ENCODE peak calls at places on chromosome 16, in seven cellular contexts. J, W, B, H, Z, U and Y are unnamed samples.

GRCh38 chr16:89120921-89121351 is 27.3 kb downstream of the ACSF3 start:
- DNase-seq in Z (no peak), U (no peak), B (no peak), W (no peak), J (no peak), H (no peak), Y (no peak)

GRCh38 chr16:24976061-24976779 is 38.9 kb downstream of the ARHGAP17 start:
- DNase-seq in B (no peak), H (no peak), U (no peak), W (peak; percentile 9), J (no peak), Z (no peak), Y (no peak)

GRCh38 chr16:72419638-72420037 is 247.7 kb upstream of the PMFBP1 start:
- DNase-seq in H (no peak), U (no peak), J (no peak), Z (no peak), B (no peak), W (no peak), Y (no peak)

GRCh38 chr16:47581114-47581513 is 120.0 kb downstream of the PHKB start:
- DNase-seq in J (no peak), B (peak; percentile 21), Z (no peak), U (no peak), W (no peak), H (no peak), Y (no peak)

GRCh38 chr16:1054660-1055556 is 17.6 kb upstream of the SSTR5 start:
- DNase-seq in Z (no peak), H (peak; percentile 18), J (peak; percentile 49), B (peak; percentile 70), W (no peak), U (peak; percentile 67), Y (peak; percentile 27)

GRCh38 chr16:47780213-47780612 is 319.1 kb downstream of the PHKB start:
- DNase-seq in U (no peak), B (no peak), W (no peak), Z (no peak), J (no peak), H (no peak), Y (no peak)

GRCh38 chr16:66324785-66325184 is 41.7 kb upstream of the CDH5 start:
- DNase-seq in U (peak; percentile 32), B (peak; percentile 23), J (no peak), H (no peak), W (no peak), Z (no peak), Y (no peak)

GRCh38 chr16:89388536-89388935 is 101.8 kb downstream of the ANKRD11 start:
- DNase-seq in B (no peak), Z (no peak), H (no peak), U (no peak), W (no peak), J (no peak), Y (no peak)

DNA sequence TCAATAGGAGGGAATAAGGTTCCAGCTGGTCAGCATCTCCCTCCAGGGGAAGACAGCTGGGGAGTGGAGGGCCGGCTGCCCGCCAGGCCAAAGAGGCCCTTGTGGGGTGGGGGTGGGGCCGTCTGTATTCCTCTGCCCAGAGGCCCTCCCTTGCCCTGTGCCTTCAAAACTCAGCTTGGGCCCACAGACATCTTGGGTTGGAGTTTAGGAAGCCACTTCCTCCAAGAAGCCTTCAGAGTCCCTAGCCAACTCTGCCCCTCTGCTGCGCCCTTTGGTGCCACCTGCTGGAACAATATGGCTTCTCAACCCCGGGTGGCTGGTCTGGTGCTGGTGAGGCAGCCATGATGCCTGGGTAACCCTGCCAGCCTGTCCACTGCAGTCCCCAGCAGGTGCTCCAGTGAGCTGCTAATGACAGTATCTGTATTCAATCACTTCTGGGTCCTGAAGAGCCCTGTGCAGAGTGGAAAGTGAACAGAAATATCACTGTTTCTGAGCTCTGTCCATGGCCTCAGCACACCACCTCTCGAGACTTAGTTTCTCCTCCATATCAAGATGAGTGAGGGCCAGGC is 16.7 kb downstream of the HSD11B2 start:
- DNase-seq in J (peak; percentile 89), U (peak; percentile 89), Z (no peak), H (peak; percentile 37), W (no peak), B (peak; percentile 40), Y (no peak)
- TF ChIP-seq CTCF in J (peak; percentile 67), U (peak; percentile 55), Z (no peak), H (peak; percentile 55), W (no peak), B (peak; percentile 53), Y (peak; percentile 45)

GRCh38 chr16:15811778-15812750 is 44.8 kb downstream of the MYH11 start:
- DNase-seq in U (peak; percentile 96), B (peak; percentile 87), J (no peak), H (peak; percentile 77), W (peak; percentile 91), Z (peak; percentile 84), Y (peak; percentile 76)
- H3K4me3 ChIP-seq in U (no peak overlapping the region), B (no peak overlapping the region), J (no peak overlapping the region), H (no peak overlapping the region), W (peak overlapping the region; percentile 40), Z (peak overlapping the region; percentile 34), Y (no peak overlapping the region)

GRCh38 chr16:83397601-83398000 is 410.2 kb upstream of the HSBP1 start:
- DNase-seq in Z (no peak), J (no peak), W (no peak), H (no peak), U (no peak), B (no peak), Y (no peak)

GRCh38 chr16:83390759-83391158 is 417.0 kb upstream of the HSBP1 start:
- DNase-seq in J (no peak), H (no peak), W (no peak), Z (no peak), U (no peak), B (peak; percentile 23), Y (no peak)

GRCh38 chr16:83392743-83393142 is 415.0 kb upstream of the HSBP1 start:
- DNase-seq in W (peak; percentile 63), J (no peak), B (no peak), Z (peak; percentile 77), H (no peak), U (no peak), Y (no peak)

GRCh38 chr16:83389751-83390150 is 418.0 kb upstream of the HSBP1 start:
- DNase-seq in Z (no peak), H (no peak), U (no peak), J (no peak), B (no peak), W (no peak), Y (no peak)

DNA sequence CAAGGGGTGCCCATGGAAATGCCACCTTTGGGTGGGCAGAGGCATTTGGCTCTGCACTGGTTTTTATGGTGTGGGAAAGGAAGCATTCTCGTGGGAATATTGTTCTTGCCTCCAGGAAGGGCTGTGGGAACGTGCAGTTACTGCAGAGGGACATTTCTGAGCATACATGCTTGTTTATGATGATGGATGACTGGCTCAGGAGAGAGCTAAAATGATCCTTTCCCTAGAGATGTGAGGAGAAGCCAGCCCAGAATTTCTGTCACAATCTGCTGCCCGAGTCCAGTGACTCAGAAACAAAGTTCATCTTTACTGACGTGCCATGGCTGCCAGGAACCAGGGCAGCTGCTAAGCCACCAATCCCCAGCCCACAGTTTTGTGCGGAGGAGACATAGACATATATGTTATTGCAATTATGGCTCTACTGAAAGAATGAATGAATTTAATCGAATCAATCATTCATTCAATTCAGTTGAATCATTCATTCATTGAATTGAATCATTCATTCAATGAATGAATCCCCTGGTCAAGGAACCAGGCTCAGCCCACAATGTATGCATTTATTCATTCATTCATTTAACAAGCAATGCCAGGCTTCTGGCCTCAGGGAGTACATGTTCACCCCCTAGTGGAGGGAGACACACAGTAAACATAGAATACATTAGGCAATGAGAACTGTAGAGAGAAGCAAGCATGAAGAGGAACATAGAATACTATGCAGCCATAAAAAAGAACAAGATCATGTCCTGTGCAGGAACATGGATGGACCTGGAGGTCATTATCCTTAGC is 414.4 kb upstream of the HSBP1 start:
- DNase-seq in W (peak; percentile 81), Z (peak; percentile 84), J (no peak), H (no peak), B (peak; percentile 39), U (no peak), Y (no peak)
- TF ChIP-seq CTCF in W (peak; percentile 14), Z (no peak), J (no peak), H (no peak), B (peak; percentile 52), U (peak; percentile 19), Y (peak; percentile 22)

DNA sequence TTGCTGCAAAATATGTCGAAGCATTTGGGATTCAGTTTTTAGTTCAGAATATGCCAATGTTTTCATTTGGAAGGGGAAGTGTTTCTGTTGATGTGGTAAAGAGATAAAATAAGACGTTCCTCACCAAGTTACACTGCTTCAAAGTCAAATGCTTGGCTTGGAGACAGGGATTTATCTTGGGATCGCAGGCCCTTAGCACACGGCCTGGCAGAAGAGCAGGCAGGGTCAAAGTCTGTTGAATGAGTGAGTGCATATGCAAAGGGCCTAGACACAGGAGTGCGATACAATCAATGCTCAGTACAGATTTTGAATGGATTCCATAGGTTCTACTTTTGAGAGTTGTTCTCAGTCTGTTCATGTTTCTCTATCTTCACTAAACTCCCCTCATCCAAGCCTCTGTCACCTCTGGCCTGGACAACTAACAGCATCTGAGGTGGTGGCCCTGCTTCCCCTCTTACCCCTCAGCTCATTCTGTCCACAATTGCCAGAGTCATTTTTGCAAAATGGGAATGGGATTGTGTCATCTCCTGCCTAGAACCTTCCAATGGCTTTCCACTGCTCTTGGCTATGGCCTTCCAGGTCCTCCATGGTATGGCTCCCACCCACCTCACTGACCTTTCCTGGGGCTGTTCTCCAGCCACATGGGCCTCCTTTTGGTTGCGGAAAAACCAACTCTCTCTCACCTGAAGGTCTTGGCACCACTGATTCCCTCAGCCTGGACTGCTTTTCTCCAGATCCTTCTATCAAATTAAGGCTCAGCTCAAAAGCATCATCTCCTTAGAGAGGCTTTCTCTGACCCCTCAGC is 3.2 kb downstream of the DEXI start:
- DNase-seq in U (no peak), W (no peak), H (no peak), B (no peak), Z (no peak), J (no peak), Y (no peak)
- H3K4me3 ChIP-seq in U (no peak overlapping the region), W (peak overlapping the region; percentile 97), H (peak overlapping the region; percentile 80), B (no peak overlapping the region), Z (peak overlapping the region; percentile 87), J (no peak overlapping the region), Y (no peak overlapping the region)

GRCh38 chr16:15608398-15609285 is 34.3 kb downstream of the MARF1 start:
- DNase-seq in J (no peak), U (peak; percentile 37), W (peak; percentile 28), Z (no peak), H (peak; percentile 18), B (peak; percentile 92), Y (peak; percentile 25)
- TF ChIP-seq CTCF in J (no peak), U (peak; percentile 14), W (no peak), Z (no peak), H (peak; percentile 28), B (peak; percentile 36), Y (no peak)